ENCODE peak calls at places on chromosomes 12 and 14, in five cellular contexts. One of them, this sample, is unnamed.

GRCh38 chr12:116276433-116277216 is 868 bp downstream of the MED13L start:
- DNase-seq in left ventricle myocardium inferior: peak; percentile 75
- DNase-seq in body of pancreas: peak; percentile 78
- DNase-seq in left lung: peak; percentile 78
- DNase-seq in stomach: peak; percentile 77
- DNase-seq in this sample: peak; percentile 47

GRCh38 chr14:77094672-77095284 is 3.3 kb upstream of the CIPC start:
- DNase-seq in left ventricle myocardium inferior: peak; percentile 76
- DNase-seq in body of pancreas: peak; percentile 83
- DNase-seq in left lung: peak; percentile 74
- DNase-seq in stomach: peak; percentile 83
- DNase-seq in this sample: peak; percentile 42

GRCh38 chr14:93564918-93565317 is 134.2 kb downstream of the UNC79 start:
- DNase-seq in left ventricle myocardium inferior: no peak
- DNase-seq in body of pancreas: no peak
- DNase-seq in left lung: no peak
- DNase-seq in stomach: no peak
- DNase-seq in this sample: no peak

GRCh38 chr12:104669851-104670337 is 213.1 kb downstream of the CHST11 start:
- DNase-seq in left ventricle myocardium inferior: peak; percentile 59
- DNase-seq in body of pancreas: peak; percentile 54
- DNase-seq in left lung: peak; percentile 64
- DNase-seq in stomach: peak; percentile 59
- DNase-seq in this sample: no peak

GRCh38 chr12:115507951-115508722 is 769.4 kb downstream of the MED13L start:
- DNase-seq in left ventricle myocardium inferior: peak; percentile 29
- DNase-seq in body of pancreas: no peak
- DNase-seq in left lung: peak; percentile 32
- DNase-seq in stomach: no peak
- DNase-seq in this sample: no peak

GRCh38 chr14:56659964-56660551 is 80.5 kb downstream of the TMEM260 start:
- DNase-seq in left ventricle myocardium inferior: no peak
- DNase-seq in body of pancreas: no peak
- DNase-seq in left lung: no peak
- DNase-seq in stomach: no peak
- DNase-seq in this sample: no peak

GRCh38 chr12:64672925-64673409 is 62.7 kb downstream of the RASSF3 start:
- DNase-seq in left ventricle myocardium inferior: peak; percentile 49
- DNase-seq in body of pancreas: peak; percentile 78
- DNase-seq in left lung: peak; percentile 45
- DNase-seq in stomach: peak; percentile 84
- DNase-seq in this sample: peak; percentile 59

GRCh38 chr12:104276192-104277131 is 27.1 kb upstream of the EID3 start:
- DNase-seq in left ventricle myocardium inferior: no peak
- DNase-seq in body of pancreas: no peak
- DNase-seq in left lung: peak; percentile 55
- DNase-seq in stomach: no peak
- DNase-seq in this sample: no peak

GRCh38 chr12:104615048-104615561 is 158.4 kb downstream of the CHST11 start:
- DNase-seq in left ventricle myocardium inferior: peak; percentile 53
- DNase-seq in body of pancreas: peak; percentile 50
- DNase-seq in left lung: no peak
- DNase-seq in stomach: no peak
- DNase-seq in this sample: no peak

GRCh38 chr14:91154851-91155625 is 41.2 kb downstream of the DGLUCY start:
- DNase-seq in left ventricle myocardium inferior: no peak
- DNase-seq in body of pancreas: peak; percentile 67
- DNase-seq in left lung: no peak
- DNase-seq in stomach: peak; percentile 64
- DNase-seq in this sample: no peak

GRCh38 chr14:68616255-68616902 is 176.5 kb downstream of the ZFP36L1 start:
- DNase-seq in left ventricle myocardium inferior: no peak
- DNase-seq in body of pancreas: no peak
- DNase-seq in left lung: no peak
- DNase-seq in stomach: no peak
- DNase-seq in this sample: no peak

GRCh38 chr12:130783110-130783715 is 55.8 kb downstream of the STX2 start:
- DNase-seq in left ventricle myocardium inferior: no peak
- DNase-seq in body of pancreas: no peak
- DNase-seq in left lung: no peak
- DNase-seq in stomach: no peak
- DNase-seq in this sample: no peak

GRCh38 chr12:101459642-101460346 is 15.3 kb upstream of the SPIC start:
- DNase-seq in left ventricle myocardium inferior: no peak
- DNase-seq in body of pancreas: peak; percentile 14
- DNase-seq in left lung: no peak
- DNase-seq in stomach: peak; percentile 46
- DNase-seq in this sample: no peak

GRCh38 chr14:56216631-56217379 is 98.6 kb downstream of the PELI2 start:
- DNase-seq in left ventricle myocardium inferior: peak; percentile 54
- DNase-seq in body of pancreas: peak; percentile 51
- DNase-seq in left lung: no peak
- DNase-seq in stomach: peak; percentile 66
- DNase-seq in this sample: no peak

GRCh38 chr14:93734086-93734822 is 54.0 kb downstream of the PRIMA1 start:
- DNase-seq in left ventricle myocardium inferior: no peak
- DNase-seq in body of pancreas: no peak
- DNase-seq in left lung: no peak
- DNase-seq in stomach: no peak
- DNase-seq in this sample: no peak

GRCh38 chr12:128819293-128820144 is 4.2 kb downstream of the SLC15A4 start:
- DNase-seq in left ventricle myocardium inferior: no peak
- DNase-seq in body of pancreas: no peak
- DNase-seq in left lung: no peak
- DNase-seq in stomach: peak; percentile 21
- DNase-seq in this sample: no peak

GRCh38 chr14:34678306-34678705 is 36.1 kb downstream of the CFL2 start:
- DNase-seq in left ventricle myocardium inferior: no peak
- DNase-seq in body of pancreas: no peak
- DNase-seq in left lung: no peak
- DNase-seq in stomach: no peak
- DNase-seq in this sample: no peak

GRCh38 chr12:124829708-124830304 is 33.9 kb downstream of the SCARB1 start:
- DNase-seq in left ventricle myocardium inferior: no peak
- DNase-seq in body of pancreas: no peak
- DNase-seq in left lung: no peak
- DNase-seq in stomach: no peak
- DNase-seq in this sample: no peak

GRCh38 chr12:115859231-115859630 is 418.3 kb downstream of the MED13L start:
- DNase-seq in left ventricle myocardium inferior: no peak
- DNase-seq in body of pancreas: no peak
- DNase-seq in left lung: no peak
- DNase-seq in stomach: no peak
- DNase-seq in this sample: no peak

GRCh38 chr14:56659361-56659760 is 79.8 kb downstream of the TMEM260 start:
- DNase-seq in left ventricle myocardium inferior: no peak
- DNase-seq in body of pancreas: no peak
- DNase-seq in left lung: no peak
- DNase-seq in stomach: no peak
- DNase-seq in this sample: no peak

GRCh38 chr14:101604228-101604934 is 43.1 kb downstream of the DIO3 start:
- DNase-seq in left ventricle myocardium inferior: peak; percentile 4
- DNase-seq in body of pancreas: no peak
- DNase-seq in left lung: no peak
- DNase-seq in stomach: no peak
- DNase-seq in this sample: no peak

GRCh38 chr14:104741108-104741802 is 11.7 kb upstream of the SIVA1 start:
- DNase-seq in left ventricle myocardium inferior: no peak
- DNase-seq in body of pancreas: no peak
- DNase-seq in left lung: no peak
- DNase-seq in stomach: no peak
- DNase-seq in this sample: no peak

GRCh38 chr14:74917646-74918081 is 5.4 kb downstream of the RPS6KL1 start:
- DNase-seq in left ventricle myocardium inferior: peak; percentile 80
- DNase-seq in body of pancreas: no peak
- DNase-seq in left lung: no peak
- DNase-seq in stomach: no peak
- DNase-seq in this sample: no peak

GRCh38 chr14:34920339-34920738 is 45.2 kb upstream of the BAZ1A start:
- DNase-seq in left ventricle myocardium inferior: no peak
- DNase-seq in body of pancreas: no peak
- DNase-seq in left lung: no peak
- DNase-seq in stomach: no peak
- DNase-seq in this sample: no peak

GRCh38 chr12:112938751-112939150 is 477 bp downstream of the OAS3 start:
- DNase-seq in left ventricle myocardium inferior: no peak
- DNase-seq in body of pancreas: no peak
- DNase-seq in left lung: no peak
- DNase-seq in stomach: no peak
- DNase-seq in this sample: no peak

GRCh38 chr12:3493225-3494049 is 2.4 kb downstream of the PRMT8 start:
- DNase-seq in left ventricle myocardium inferior: peak; percentile 47
- DNase-seq in body of pancreas: no peak
- DNase-seq in left lung: no peak
- DNase-seq in stomach: no peak
- DNase-seq in this sample: no peak

GRCh38 chr12:49512541-49512940 is 26.3 kb upstream of the KCNH3 start:
- DNase-seq in left ventricle myocardium inferior: no peak
- DNase-seq in body of pancreas: no peak
- DNase-seq in left lung: no peak
- DNase-seq in stomach: no peak
- DNase-seq in this sample: no peak

GRCh38 chr12:31118831-31119530 is 45.3 kb downstream of the DDX11 start:
- DNase-seq in left ventricle myocardium inferior: no peak
- DNase-seq in body of pancreas: no peak
- DNase-seq in left lung: no peak
- DNase-seq in stomach: peak; percentile 45
- DNase-seq in this sample: no peak

GRCh38 chr12:56234746-56235436 is 5.0 kb downstream of the SLC39A5 start:
- DNase-seq in left ventricle myocardium inferior: no peak
- DNase-seq in body of pancreas: peak; percentile 47
- DNase-seq in left lung: no peak
- DNase-seq in stomach: no peak
- DNase-seq in this sample: no peak

GRCh38 chr14:50290306-50290705 is 21.7 kb downstream of the L2HGDH start:
- DNase-seq in left ventricle myocardium inferior: no peak
- DNase-seq in body of pancreas: no peak
- DNase-seq in left lung: no peak
- DNase-seq in stomach: no peak
- DNase-seq in this sample: no peak

GRCh38 chr12:45122776-45123380 is 72.0 kb upstream of the DBX2 start:
- DNase-seq in left ventricle myocardium inferior: no peak
- DNase-seq in body of pancreas: no peak
- DNase-seq in left lung: no peak
- DNase-seq in stomach: no peak
- DNase-seq in this sample: no peak

GRCh38 chr12:132524405-132524804 is 34.5 kb downstream of the FBRSL1 start:
- DNase-seq in left ventricle myocardium inferior: no peak
- DNase-seq in body of pancreas: no peak
- DNase-seq in left lung: no peak
- DNase-seq in stomach: peak; percentile 90
- DNase-seq in this sample: no peak
- H3K4me1 ChIP-seq in left ventricle myocardium inferior: peaks cover 46% of the 10 kb centered on the region
- H3K4me1 ChIP-seq in body of pancreas: peaks cover 54% of the 10 kb centered on the region
- H3K4me1 ChIP-seq in left lung: peaks cover 27% of the 10 kb centered on the region
- H3K4me1 ChIP-seq in stomach: peaks cover 54% of the 10 kb centered on the region
- H3K4me1 ChIP-seq in this sample: peaks cover 7% of the 10 kb centered on the region

GRCh38 chr14:103539056-103539825 is 10.2 kb downstream of the TRMT61A start:
- DNase-seq in left ventricle myocardium inferior: no peak
- DNase-seq in body of pancreas: no peak
- DNase-seq in left lung: no peak
- DNase-seq in stomach: no peak
- DNase-seq in this sample: no peak
- H3K4me1 ChIP-seq in left ventricle myocardium inferior: peaks cover 64% of the 10 kb centered on the region
- H3K4me1 ChIP-seq in body of pancreas: peaks cover 48% of the 10 kb centered on the region
- H3K4me1 ChIP-seq in left lung: peaks cover 43% of the 10 kb centered on the region
- H3K4me1 ChIP-seq in stomach: peaks cover 78% of the 10 kb centered on the region
- H3K4me1 ChIP-seq in this sample: no peaks in the 10 kb centered on the region

DNA sequence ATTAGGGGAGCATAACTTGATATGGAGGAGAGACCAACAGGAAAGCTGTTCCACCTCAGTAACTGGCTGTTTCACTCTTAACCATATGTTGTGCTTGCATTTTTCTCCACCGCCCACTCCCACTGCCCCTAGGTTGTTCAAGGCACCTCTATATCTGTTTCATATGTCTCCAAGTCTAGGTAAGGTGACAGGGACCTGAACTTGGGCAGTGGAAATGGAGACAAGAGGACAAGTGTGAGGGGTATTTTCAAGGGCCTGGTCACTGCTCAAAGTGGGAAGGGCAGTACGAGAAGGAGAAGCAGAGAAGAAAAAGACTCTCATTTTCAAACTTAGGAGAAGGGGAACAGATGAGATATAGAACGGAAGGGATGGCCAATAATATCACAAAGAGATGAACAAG is 3.1 kb downstream of the SLC38A1 start:
- DNase-seq in left ventricle myocardium inferior: no peak
- DNase-seq in body of pancreas: no peak
- DNase-seq in left lung: no peak
- DNase-seq in stomach: no peak
- DNase-seq in this sample: no peak
- H3K4me1 ChIP-seq in left ventricle myocardium inferior: peaks cover 83% of the 10 kb centered on the region
- H3K4me1 ChIP-seq in body of pancreas: peaks cover 53% of the 10 kb centered on the region
- H3K4me1 ChIP-seq in left lung: peaks cover 63% of the 10 kb centered on the region
- H3K4me1 ChIP-seq in stomach: peaks cover 80% of the 10 kb centered on the region
- H3K4me1 ChIP-seq in this sample: peaks cover 60% of the 10 kb centered on the region

GRCh38 chr12:46260913-46261476 is 7.8 kb downstream of the SLC38A1 start:
- DNase-seq in left ventricle myocardium inferior: no peak
- DNase-seq in body of pancreas: no peak
- DNase-seq in left lung: no peak
- DNase-seq in stomach: no peak
- DNase-seq in this sample: no peak

GRCh38 chr12:46259071-46259470 is 9.8 kb downstream of the SLC38A1 start:
- DNase-seq in left ventricle myocardium inferior: no peak
- DNase-seq in body of pancreas: no peak
- DNase-seq in left lung: no peak
- DNase-seq in stomach: no peak
- DNase-seq in this sample: no peak

GRCh38 chr12:46261658-46262057 is 7.2 kb downstream of the SLC38A1 start:
- DNase-seq in left ventricle myocardium inferior: no peak
- DNase-seq in body of pancreas: no peak
- DNase-seq in left lung: no peak
- DNase-seq in stomach: no peak
- DNase-seq in this sample: no peak

GRCh38 chr12:46259713-46260112 is 9.1 kb downstream of the SLC38A1 start:
- DNase-seq in left ventricle myocardium inferior: no peak
- DNase-seq in body of pancreas: no peak
- DNase-seq in left lung: no peak
- DNase-seq in stomach: no peak
- DNase-seq in this sample: no peak

DNA sequence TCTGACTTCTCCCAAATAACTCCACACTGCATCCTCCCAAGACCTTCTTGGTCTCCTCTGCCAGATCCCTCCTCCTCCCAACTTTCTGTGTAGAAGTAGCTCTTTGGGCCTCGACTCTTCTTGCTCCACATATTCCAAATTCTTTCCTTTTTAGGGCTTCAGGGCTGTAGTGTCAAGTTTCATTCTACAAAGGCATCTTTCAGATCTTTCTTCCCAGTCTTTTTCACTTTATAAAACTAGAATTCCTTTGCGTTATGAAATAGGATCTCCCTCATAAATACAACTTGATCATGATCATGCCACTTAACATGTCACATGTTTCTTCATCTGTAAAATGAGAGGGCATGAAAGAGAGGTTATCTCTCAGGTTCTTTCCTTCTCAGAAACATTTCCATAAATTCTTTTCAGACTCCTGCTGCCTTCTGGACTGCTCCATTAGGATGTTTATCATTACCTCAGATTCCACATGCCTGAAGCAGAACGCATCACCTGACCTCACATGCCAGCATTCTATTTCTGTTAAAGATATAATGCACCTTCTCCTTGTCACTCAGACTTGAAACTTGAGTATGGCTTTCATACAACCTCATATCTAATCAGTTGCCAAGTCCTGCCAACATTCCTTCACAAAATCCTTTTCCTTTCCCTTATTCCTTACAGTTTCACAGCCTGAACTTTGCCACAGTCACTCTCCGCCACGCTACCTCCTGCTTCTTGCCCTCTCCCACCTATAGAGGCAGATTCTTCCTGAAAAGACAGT is 8.5 kb downstream of the SLC38A1 start:
- DNase-seq in left ventricle myocardium inferior: no peak
- DNase-seq in body of pancreas: no peak
- DNase-seq in left lung: no peak
- DNase-seq in stomach: no peak
- DNase-seq in this sample: no peak
- H3K4me1 ChIP-seq in left ventricle myocardium inferior: peaks cover 84% of the 10 kb centered on the region
- H3K4me1 ChIP-seq in body of pancreas: peaks cover 45% of the 10 kb centered on the region
- H3K4me1 ChIP-seq in left lung: peaks cover 31% of the 10 kb centered on the region
- H3K4me1 ChIP-seq in stomach: peaks cover 79% of the 10 kb centered on the region
- H3K4me1 ChIP-seq in this sample: peaks cover 59% of the 10 kb centered on the region